ENCODE peak calls at places on chromosomes 16 and 17, in five cellular contexts. J is fibroblast of lung, Y is GM10248, U is cardiac fibroblast, S is uterus. B is an unnamed sample.

GRCh38 chr17:79168486-79169055 is 93.9 kb downstream of the ENGASE start:
- DNase-seq in S (no peak), J (no peak), U (no peak), Y (no peak), B (no peak)

GRCh38 chr16:85136213-85136704 is 24.0 kb upstream of the CIBAR2 start:
- DNase-seq in Y (peak), U (peak), J (peak), S (no peak), B (no peak)

GRCh38 chr16:10668322-10669045 is 26.2 kb downstream of the TEKT5 start:
- DNase-seq in S (no peak), Y (peak), U (peak), J (peak), B (no peak)

GRCh38 chr17:42049834-42050359 is 504 bp downstream of the C17orf113 start:
- DNase-seq in Y (no peak), S (no peak), U (no peak), J (no peak), B (no peak)

GRCh38 chr16:35142809-35143192 is 1683.4 kb downstream of the TP53TG3F start:
- DNase-seq in S (no peak), J (no peak), Y (no peak), U (no peak), B (no peak)

GRCh38 chr16:86401119-86401518 is 109.2 kb upstream of the FOXF1 start:
- DNase-seq in Y (no peak), J (no peak), U (no peak), S (no peak), B (no peak)

GRCh38 chr16:70750893-70751467 is 50.0 kb downstream of the VAC14 start:
- DNase-seq in J (peak), S (peak), Y (no peak), U (peak), B (peak)

GRCh38 chr17:80786887-80787286 is 204.8 kb upstream of the CHMP6 start:
- DNase-seq in U (no peak), J (no peak), S (no peak), Y (no peak), B (no peak)

GRCh38 chr16:87317766-87318121 is 552 bp upstream of the C16orf95 start:
- DNase-seq in S (peak), Y (no peak), J (peak), U (peak), B (peak)

GRCh38 chr17:1304962-1305361 is 25.5 kb downstream of the TRARG1 start:
- DNase-seq in U (no peak), J (no peak), S (no peak), Y (no peak), B (no peak)

GRCh38 chr16:1781758-1782407 is 488 bp downstream of the SPSB3 start:
- DNase-seq in S (peak), Y (no peak), U (no peak), J (no peak), B (no peak)

GRCh38 chr17:59427996-59428395 is 96.5 kb downstream of the YPEL2 start:
- DNase-seq in J (no peak), U (peak), S (peak), Y (no peak), B (no peak)

GRCh38 chr17:77861133-77861695 is 97.3 kb upstream of the TNRC6C start:
- DNase-seq in J (no peak), U (no peak), Y (no peak), S (no peak), B (no peak)

GRCh38 chr17:3894927-3895343 is 2.1 kb upstream of the CAMKK1 start:
- DNase-seq in J (no peak), S (no peak), U (peak), Y (no peak), B (no peak)

GRCh38 chr17:20967776-20968175 is 75.0 kb downstream of the USP22 start:
- DNase-seq in Y (no peak), J (peak), S (no peak), U (no peak), B (no peak)

GRCh38 chr17:40110457-40110856 is 10.1 kb upstream of the NR1D1 start:
- DNase-seq in J (no peak), U (no peak), S (peak), Y (no peak), B (no peak)

GRCh38 chr16:89175280-89176146 is 4.0 kb downstream of the CDH15 start:
- DNase-seq in S (no peak), Y (no peak), U (no peak), J (no peak), B (no peak)

GRCh38 chr17:78947235-78948153 is 22.3 kb upstream of the TIMP2 start:
- DNase-seq in J (no peak), Y (no peak), S (no peak), U (peak), B (no peak)

GRCh38 chr16:68458101-68458500 is 9.8 kb upstream of the SMPD3 start:
- DNase-seq in S (no peak), Y (no peak), J (no peak), U (no peak), B (no peak)

GRCh38 chr17:44065668-44066203 is 735 bp downstream of the LSM12 start:
- DNase-seq in J (no peak), Y (no peak), S (no peak), U (no peak), B (no peak)

GRCh38 chr17:66508896-66509843 is 206.8 kb downstream of the PRKCA start:
- DNase-seq in U (peak), J (peak), S (no peak), Y (no peak), B (peak)

GRCh38 chr16:85878875-85879274 is 20.1 kb upstream of the IRF8 start:
- DNase-seq in J (peak), U (peak), S (no peak), Y (no peak), B (peak)

GRCh38 chr17:35900280-35900679 is 20.1 kb upstream of the CCL5 start:
- DNase-seq in U (no peak), Y (no peak), S (no peak), J (no peak), B (no peak)

GRCh38 chr16:27258241-27258734 is 10.3 kb downstream of the NSMCE1 start:
- DNase-seq in U (no peak), J (peak), S (no peak), Y (no peak), B (no peak)

GRCh38 chr17:82929011-82929622 is 89.3 kb upstream of the ZNF750 start:
- DNase-seq in U (no peak), Y (no peak), S (no peak), J (no peak), B (no peak)

GRCh38 chr16:12271006-12271405 is 294.5 kb downstream of the SNX29 start:
- DNase-seq in U (peak), J (peak), Y (no peak), S (no peak), B (no peak)
- TF ChIP-seq CTCF in U (peak), J (peak), Y (no peak), S (no peak), B (peak)

DNA sequence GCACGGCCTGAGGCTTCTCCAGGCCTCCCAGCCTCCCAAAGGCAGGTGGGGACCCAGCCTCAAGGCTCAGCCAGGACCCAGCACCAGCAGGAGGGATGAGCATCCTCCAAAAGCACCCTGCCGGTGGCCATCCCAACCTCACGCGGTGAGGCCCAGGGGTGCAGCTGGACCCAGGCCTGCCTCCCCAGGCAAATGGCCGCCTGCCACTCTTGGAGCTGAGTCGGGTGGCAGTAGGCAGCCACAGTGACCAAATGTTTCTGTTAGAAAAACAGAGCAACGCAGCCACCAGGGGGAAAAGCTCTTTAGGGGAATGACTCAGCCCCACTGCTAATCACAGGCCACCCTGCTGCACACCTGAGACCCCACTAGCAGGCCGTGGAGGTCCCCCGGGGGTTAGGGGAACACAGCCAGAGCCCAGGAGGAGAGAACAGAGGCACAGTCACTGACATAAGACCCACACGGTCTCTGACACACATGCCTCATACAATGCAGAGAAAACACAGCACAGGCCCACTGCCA is 12.5 kb downstream of the BCAR1 start:
- DNase-seq in Y (no peak), J (peak), S (no peak), U (no peak), B (no peak)
- TF ChIP-seq CTCF in Y (no peak), J (peak), S (no peak), U (peak), B (peak)

GRCh38 chr17:64016248-64016784 is 4.1 kb downstream of the ICAM2 start:
- DNase-seq in S (no peak), Y (no peak), J (no peak), U (no peak), B (no peak)
- TF ChIP-seq CTCF in S (no peak), Y (peak), J (peak), U (peak), B (peak)

GRCh38 chr17:13518271-13519000 is 83.3 kb downstream of the HS3ST3A1 start:
- DNase-seq in S (peak), U (no peak), Y (no peak), J (peak), B (no peak)
- TF ChIP-seq CTCF in S (no peak), U (no peak), Y (no peak), J (no peak), B (no peak)

GRCh38 chr17:75547091-75547490 is 21.6 kb downstream of the LLGL2 start:
- DNase-seq in J (no peak), U (no peak), Y (no peak), S (no peak), B (no peak)

GRCh38 chr17:75550139-75550465 is 24.6 kb downstream of the LLGL2 start:
- DNase-seq in J (no peak), Y (no peak), S (no peak), U (no peak), B (no peak)

GRCh38 chr17:75551276-75551675 is 25.8 kb downstream of the LLGL2 start:
- DNase-seq in S (no peak), Y (no peak), U (no peak), J (no peak), B (no peak)

GRCh38 chr17:75548839-75549238 is 23.3 kb downstream of the LLGL2 start:
- DNase-seq in S (no peak), J (no peak), Y (no peak), U (no peak), B (no peak)

GRCh38 chr17:75549246-75550138 is 24.0 kb downstream of the LLGL2 start:
- DNase-seq in Y (no peak), U (no peak), S (no peak), J (no peak), B (no peak)
- TF ChIP-seq CTCF in Y (no peak), U (no peak), S (no peak), J (no peak), B (no peak)

DNA sequence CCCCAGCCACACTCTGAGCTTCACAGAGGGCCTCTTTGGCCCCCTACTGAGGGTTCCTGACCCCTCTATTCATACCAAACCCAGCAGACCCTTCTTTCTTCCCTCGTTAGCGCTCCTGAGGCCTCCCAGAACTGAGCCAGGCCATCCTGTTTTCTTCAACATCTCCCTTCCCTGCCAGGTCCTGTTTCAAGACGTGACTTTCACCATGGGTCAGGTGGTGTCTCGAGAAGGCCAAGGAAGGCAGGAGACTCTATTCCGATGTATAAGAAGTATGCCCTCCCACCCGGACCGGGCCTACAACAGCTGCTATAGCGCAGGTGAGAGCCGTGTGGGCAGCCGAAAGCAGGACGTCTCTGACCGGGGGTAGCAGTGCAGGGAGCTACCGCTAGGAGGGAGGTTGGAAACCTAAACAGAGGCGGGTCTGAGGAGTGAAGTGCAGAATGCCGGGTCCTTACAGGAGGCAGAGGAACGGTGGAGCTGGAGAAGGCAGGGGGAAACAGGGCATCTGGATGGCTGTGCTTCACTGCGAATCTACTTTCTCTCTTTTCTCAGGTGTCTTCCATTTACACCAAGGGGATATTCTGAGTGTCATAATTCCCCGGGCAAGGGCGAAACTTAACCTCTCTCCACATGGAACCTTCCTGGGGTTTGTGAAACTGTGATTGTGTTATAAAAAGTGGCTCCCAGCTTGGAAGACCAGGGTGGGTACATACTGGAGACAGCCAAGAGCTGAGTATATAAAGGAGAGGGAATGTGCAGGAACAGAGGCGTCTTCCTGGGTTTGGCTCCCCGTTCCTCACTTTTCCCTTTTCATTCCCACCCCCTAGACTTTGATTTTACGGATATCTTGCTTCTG is 1.3 kb upstream of the SENP3 start:
- DNase-seq in U (peak), J (peak), S (peak), Y (peak), B (no peak)
- TF ChIP-seq CTCF in U (peak), J (peak), S (no peak), Y (no peak), B (peak)